ENCODE peak calls at places on chromosomes 13 and 19, in seven cellular contexts. V, Z, R, P, T, B and G are unnamed samples.

GRCh38 chr19:5360003-5360820 is 19.6 kb upstream of the PTPRS start:
- DNase-seq in V (peak; percentile 19), Z (no peak), R (no peak), P (peak; percentile 49), T (no peak), B (no peak), G (no peak)

GRCh38 chr19:4403005-4403761 is 743 bp downstream of the CHAF1A start:
- DNase-seq in V (no peak), Z (peak; percentile 29), R (no peak), P (no peak), T (no peak), B (no peak), G (peak; percentile 20)

GRCh38 chr13:108496364-108497215 is 132.8 kb upstream of the MYO16 start:
- DNase-seq in V (peak; percentile 4), Z (peak; percentile 41), R (no peak), P (peak; percentile 6), T (peak; percentile 6), B (no peak), G (no peak)

GRCh38 chr19:42293539-42293938 is 8.4 kb upstream of the PRR19 start:
- DNase-seq in V (no peak), Z (peak; percentile 60), R (no peak), P (no peak), T (no peak), B (no peak), G (no peak)

GRCh38 chr19:39435499-39436349 is at the start of gene RPS16:
- DNase-seq in V (peak; percentile 99), Z (peak; percentile 98), R (peak; percentile 92), P (peak; percentile 89), T (peak; percentile 99), B (peak; percentile 99), G (peak; percentile 99)

GRCh38 chr19:58392945-58393724 is 2.3 kb upstream of the RNF225 start:
- DNase-seq in V (no peak), Z (peak; percentile 22), R (no peak), P (no peak), T (no peak), B (no peak), G (no peak)

GRCh38 chr19:18520848-18521691 is 800 bp downstream of the ELL start:
- DNase-seq in V (peak; percentile 31), Z (peak; percentile 50), R (no peak), P (no peak), T (no peak), B (no peak), G (peak; percentile 22)

GRCh38 chr13:52070929-52071523 is 46.5 kb downstream of the UTP14C start:
- DNase-seq in V (peak; percentile 64), Z (no peak), R (no peak), P (peak; percentile 16), T (peak; percentile 44), B (peak; percentile 3), G (peak; percentile 34)

GRCh38 chr19:1824252-1824622 is 12.2 kb upstream of the ATP8B3 start:
- DNase-seq in V (no peak), Z (no peak), R (no peak), P (no peak), T (no peak), B (no peak), G (no peak)

GRCh38 chr13:106230450-106230849 is 305.0 kb downstream of the EFNB2 start:
- DNase-seq in V (peak; percentile 72), Z (no peak), R (peak; percentile 16), P (peak; percentile 59), T (peak; percentile 10), B (no peak), G (no peak)

DNA sequence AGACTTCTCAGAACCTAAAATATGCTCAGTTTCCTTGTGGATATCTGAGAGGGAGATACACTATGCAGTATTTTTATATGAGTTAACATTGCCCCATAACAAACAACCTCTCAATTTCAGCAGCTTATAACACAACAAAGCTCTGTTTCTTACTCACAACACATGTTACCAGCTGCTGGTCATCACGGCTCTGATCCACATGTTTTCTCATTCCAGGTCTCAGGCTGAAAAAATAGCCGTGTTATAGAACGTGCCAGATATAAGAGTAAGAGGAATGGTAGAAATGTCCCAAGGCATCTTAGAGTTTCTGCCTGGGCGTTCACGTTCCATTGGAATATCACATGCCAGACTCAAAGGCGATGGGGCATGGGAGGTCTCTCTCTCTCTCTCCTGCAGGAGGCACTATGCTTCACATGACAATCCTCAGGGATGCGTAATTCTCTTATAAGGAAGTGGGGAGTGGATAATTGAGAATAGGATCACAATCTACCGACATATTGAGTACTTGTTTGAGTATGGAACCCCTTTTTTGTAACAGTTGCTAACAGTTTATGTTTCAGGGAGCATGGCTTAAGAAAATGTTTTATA is 246.6 kb downstream of the NHLRC3 start:
- DNase-seq in V (peak; percentile 11), Z (peak; percentile 41), R (no peak), P (no peak), T (peak; percentile 39), B (no peak), G (no peak)
- TF ChIP-seq CTCF in V (peak; percentile 16), Z (peak; percentile 74), R (no peak), P (no peak), T (no peak), B (no peak), G (no peak)

DNA sequence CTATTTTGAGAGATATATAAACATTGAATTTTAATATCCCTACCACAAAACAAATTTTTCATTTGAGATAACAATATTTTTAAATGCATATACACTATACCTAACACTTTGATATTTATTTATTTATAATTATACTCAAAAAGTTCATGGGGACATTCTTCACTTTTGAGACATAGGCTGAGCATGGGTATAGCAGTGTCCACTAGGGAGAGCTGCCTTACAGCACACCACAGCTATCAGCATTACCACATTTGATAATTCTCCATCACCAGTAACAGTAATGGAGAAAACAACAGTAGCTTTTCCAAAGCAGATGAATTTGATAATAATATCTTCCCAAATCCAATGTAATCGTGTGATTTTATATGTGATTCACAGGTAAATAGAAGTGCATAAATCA is 626.1 kb downstream of the DACH1 start:
- DNase-seq in V (peak; percentile 2), Z (no peak), R (peak; percentile 9), P (peak; percentile 7), T (peak; percentile 34), B (no peak), G (no peak)
- TF ChIP-seq CTCF in V (peak; percentile 14), Z (peak; percentile 61), R (peak; percentile 69), P (peak; percentile 45), T (peak; percentile 67), B (no peak), G (peak; percentile 5)

GRCh38 chr19:7258840-7259395 is 35.3 kb downstream of the INSR start:
- DNase-seq in V (no peak), Z (no peak), R (no peak), P (no peak), T (no peak), B (no peak), G (no peak)
- TF ChIP-seq CTCF in V (no peak), Z (no peak), R (no peak), P (no peak), T (no peak), B (no peak), G (no peak)

GRCh38 chr13:98792321-98792720 is 39.8 kb upstream of the SLC15A1 start:
- DNase-seq in V (no peak), Z (no peak), R (no peak), P (no peak), T (no peak), B (no peak), G (no peak)

GRCh38 chr13:98795220-98795619 is 42.7 kb upstream of the SLC15A1 start:
- DNase-seq in V (no peak), Z (no peak), R (no peak), P (no peak), T (no peak), B (no peak), G (no peak)

GRCh38 chr13:98792784-98793183 is 40.3 kb upstream of the SLC15A1 start:
- DNase-seq in V (no peak), Z (no peak), R (no peak), P (no peak), T (no peak), B (no peak), G (no peak)

GRCh38 chr13:98796191-98796590 is 43.7 kb upstream of the SLC15A1 start:
- DNase-seq in V (no peak), Z (no peak), R (no peak), P (no peak), T (no peak), B (no peak), G (no peak)

DNA sequence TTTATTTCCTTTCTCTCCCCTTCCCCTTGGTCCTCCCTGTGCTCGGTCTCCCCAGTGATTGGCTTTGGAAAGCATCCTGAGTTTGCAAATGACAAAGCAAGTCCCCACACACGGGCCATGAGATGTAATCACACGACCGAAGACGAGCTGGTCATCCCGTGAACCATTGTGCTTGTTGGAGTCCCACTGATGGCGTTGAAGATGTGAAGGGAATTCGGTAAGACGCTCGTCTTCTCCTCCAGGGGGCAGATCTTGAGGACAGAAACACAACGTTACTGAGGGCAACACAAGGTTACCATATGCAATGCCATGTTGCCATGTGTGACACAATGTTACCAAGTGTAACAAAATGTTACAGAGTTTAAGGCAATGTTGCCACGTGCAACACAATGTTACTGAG is 42.0 kb upstream of the SLC15A1 start:
- DNase-seq in V (no peak), Z (no peak), R (no peak), P (no peak), T (no peak), B (no peak), G (no peak)
- TF ChIP-seq CTCF in V (no peak), Z (peak; percentile 53), R (no peak), P (no peak), T (no peak), B (no peak), G (no peak)

GRCh38 chr19:53868892-53869804 is 1.5 kb downstream of the MYADM start:
- DNase-seq in V (peak; percentile 97), Z (peak; percentile 89), R (peak; percentile 62), P (peak; percentile 78), T (peak; percentile 96), B (peak; percentile 68), G (no peak)
- TF ChIP-seq CTCF in V (no peak), Z (no peak), R (peak; percentile 15), P (no peak), T (peak; percentile 29), B (no peak), G (no peak)

GRCh38 chr19:54156953-54157352 is 2.6 kb downstream of the LENG1 start:
- DNase-seq in V (no peak), Z (no peak), R (no peak), P (no peak), T (no peak), B (no peak), G (no peak)

GRCh38 chr19:54160182-54160811 is 776 bp upstream of the LENG1 start:
- DNase-seq in V (peak; percentile 50), Z (no peak), R (no peak), P (no peak), T (peak; percentile 32), B (no peak), G (peak; percentile 25)

GRCh38 chr19:54160948-54161347 is 1.4 kb upstream of the LENG1 start:
- DNase-seq in V (no peak), Z (no peak), R (no peak), P (no peak), T (no peak), B (no peak), G (no peak)

GRCh38 chr19:54158812-54159351 is 639 bp downstream of the LENG1 start:
- DNase-seq in V (peak; percentile 68), Z (no peak), R (no peak), P (no peak), T (peak; percentile 38), B (no peak), G (no peak)

GRCh38 chr19:54159352-54160181 is at the start of gene LENG1:
- DNase-seq in V (peak; percentile 100), Z (peak; percentile 100), R (peak; percentile 100), P (peak; percentile 100), T (peak; percentile 100), B (peak; percentile 97), G (peak; percentile 100)
- TF ChIP-seq CTCF in V (peak; percentile 22), Z (peak; percentile 52), R (peak; percentile 28), P (no peak), T (peak; percentile 11), B (no peak), G (peak; percentile 49)